ENCODE peak calls at places on chromosomes 2 and 18, in ten cellular contexts. S, Z, G, H, I, X, D, E, L and F are unnamed samples.

GRCh38 chr2:42809131-42809875 is 16.9 kb upstream of the HAAO start:
- DNase-seq in S (no peak), Z (no peak), G (peak), H (no peak), I (peak), X (peak), D (no peak), E (no peak), L (no peak), F (no peak)

GRCh38 chr2:202965810-202966454 is 48.7 kb upstream of the NBEAL1 start:
- DNase-seq in S (peak), Z (peak), G (peak), H (no peak), I (peak), X (peak), D (no peak), E (peak), L (no peak), F (peak)

GRCh38 chr2:187593697-187594096 is 39.5 kb upstream of the TFPI start:
- DNase-seq in S (no peak), Z (no peak), G (no peak), H (no peak), I (peak), X (peak), D (no peak), E (no peak), L (no peak), F (no peak)

GRCh38 chr18:54923339-54923956 is 35.8 kb downstream of the CCDC68 start:
- DNase-seq in S (no peak), Z (no peak), G (no peak), H (no peak), I (peak), X (peak), D (no peak), E (no peak), L (no peak), F (no peak)

GRCh38 chr2:217031445-217031844 is 171.6 kb upstream of the TNP1 start:
- DNase-seq in S (no peak), Z (no peak), G (no peak), H (no peak), I (no peak), X (no peak), D (no peak), E (no peak), L (no peak), F (no peak)

GRCh38 chr2:157190151-157190550 is 67.4 kb upstream of the GALNT5 start:
- DNase-seq in S (peak), Z (no peak), G (peak), H (no peak), I (peak), X (peak), D (no peak), E (no peak), L (no peak), F (no peak)

GRCh38 chr2:174931724-174932123 is 73.5 kb downstream of the CHN1 start:
- DNase-seq in S (peak), Z (no peak), G (no peak), H (no peak), I (peak), X (peak), D (no peak), E (no peak), L (no peak), F (no peak)

GRCh38 chr2:217248312-217248935 is 388.6 kb upstream of the TNP1 start:
- DNase-seq in S (peak), Z (peak), G (no peak), H (peak), I (no peak), X (peak), D (no peak), E (no peak), L (peak), F (peak)

GRCh38 chr2:149161481-149162225 is 123.2 kb downstream of the LYPD6B start:
- DNase-seq in S (no peak), Z (peak), G (no peak), H (no peak), I (no peak), X (no peak), D (no peak), E (no peak), L (no peak), F (no peak)

GRCh38 chr18:48052291-48052840 is 121.9 kb upstream of the SMAD2 start:
- DNase-seq in S (no peak), Z (no peak), G (no peak), H (no peak), I (no peak), X (no peak), D (no peak), E (no peak), L (no peak), F (no peak)

GRCh38 chr2:2324565-2325101 is 6.4 kb downstream of the MYT1L start:
- DNase-seq in S (no peak), Z (no peak), G (no peak), H (no peak), I (no peak), X (no peak), D (no peak), E (no peak), L (peak), F (no peak)

GRCh38 chr18:72155327-72155726 is 388.8 kb downstream of the CBLN2 start:
- DNase-seq in S (peak), Z (no peak), G (no peak), H (no peak), I (no peak), X (peak), D (no peak), E (no peak), L (no peak), F (no peak)

GRCh38 chr2:58930541-58930940 is 689.4 kb upstream of the FANCL start:
- DNase-seq in S (no peak), Z (no peak), G (no peak), H (no peak), I (no peak), X (peak), D (no peak), E (no peak), L (no peak), F (no peak)

GRCh38 chr2:237475704-237476107 is 11.3 kb upstream of the MLPH start:
- DNase-seq in S (peak), Z (peak), G (peak), H (peak), I (peak), X (peak), D (no peak), E (peak), L (no peak), F (no peak)

GRCh38 chr2:100518801-100519200 is 44.0 kb upstream of the PDCL3 start:
- DNase-seq in S (no peak), Z (no peak), G (no peak), H (no peak), I (no peak), X (peak), D (no peak), E (no peak), L (no peak), F (no peak)

GRCh38 chr18:63290456-63291200 is 28.9 kb downstream of the BCL2 start:
- DNase-seq in S (no peak), Z (no peak), G (no peak), H (no peak), I (no peak), X (no peak), D (no peak), E (peak), L (no peak), F (no peak)

GRCh38 chr2:209425082-209426071 is 1.5 kb downstream of the MAP2 start:
- DNase-seq in S (peak), Z (peak), G (peak), H (no peak), I (peak), X (peak), D (peak), E (peak), L (peak), F (peak)

GRCh38 chr2:235583144-235583543 is 89.3 kb downstream of the AGAP1 start:
- DNase-seq in S (no peak), Z (no peak), G (no peak), H (no peak), I (no peak), X (no peak), D (no peak), E (no peak), L (no peak), F (no peak)

GRCh38 chr18:58793361-58793760 is 71.3 kb upstream of the ZNF532 start:
- DNase-seq in S (peak), Z (no peak), G (no peak), H (no peak), I (peak), X (peak), D (no peak), E (no peak), L (no peak), F (no peak)

GRCh38 chr18:80258640-80259039 is 11.3 kb upstream of the PARD6G start:
- DNase-seq in S (no peak), Z (no peak), G (no peak), H (no peak), I (no peak), X (no peak), D (no peak), E (no peak), L (no peak), F (no peak)

GRCh38 chr2:75808039-75808438 is 97.3 kb upstream of the GCFC2 start:
- DNase-seq in S (no peak), Z (no peak), G (no peak), H (no peak), I (no peak), X (no peak), D (no peak), E (no peak), L (no peak), F (no peak)

GRCh38 chr2:163610817-163611556 is 124.8 kb downstream of the FIGN start:
- DNase-seq in S (no peak), Z (peak), G (no peak), H (no peak), I (no peak), X (no peak), D (peak), E (no peak), L (no peak), F (no peak)

GRCh38 chr18:79479114-79479760 is 83.5 kb downstream of the NFATC1 start:
- DNase-seq in S (no peak), Z (no peak), G (no peak), H (peak), I (no peak), X (no peak), D (no peak), E (no peak), L (no peak), F (no peak)

GRCh38 chr2:95276888-95277245 is 2.6 kb downstream of the PROM2 start:
- DNase-seq in S (no peak), Z (no peak), G (no peak), H (peak), I (no peak), X (no peak), D (no peak), E (no peak), L (no peak), F (no peak)

GRCh38 chr2:95278637-95279225 is 4.5 kb downstream of the PROM2 start:
- DNase-seq in S (no peak), Z (no peak), G (no peak), H (no peak), I (no peak), X (no peak), D (no peak), E (no peak), L (no peak), F (no peak)

GRCh38 chr2:95276244-95276887 is 2.1 kb downstream of the PROM2 start:
- DNase-seq in S (no peak), Z (no peak), G (no peak), H (peak), I (no peak), X (no peak), D (no peak), E (no peak), L (peak), F (no peak)

GRCh38 chr2:95278051-95278471 is 3.8 kb downstream of the PROM2 start:
- DNase-seq in S (peak), Z (peak), G (no peak), H (peak), I (peak), X (peak), D (no peak), E (no peak), L (no peak), F (no peak)

GRCh38 chr2:95277246-95277906 is 3.1 kb downstream of the PROM2 start:
- DNase-seq in S (no peak), Z (no peak), G (no peak), H (peak), I (peak), X (no peak), D (no peak), E (no peak), L (peak), F (no peak)
- TF ChIP-seq CTCF in S (no peak), Z (no peak), G (no peak), H (peak), I (peak), X (no peak), D (no peak), E (no peak), L (no peak), F (no peak)

GRCh38 chr2:133433455-133434451 is 134.5 kb downstream of the NCKAP5 start:
- DNase-seq in S (peak), Z (no peak), G (no peak), H (no peak), I (peak), X (peak), D (no peak), E (no peak), L (no peak), F (no peak)

GRCh38 chr2:133438026-133438425 is 130.2 kb downstream of the NCKAP5 start:
- DNase-seq in S (no peak), Z (no peak), G (no peak), H (no peak), I (no peak), X (no peak), D (no peak), E (no peak), L (no peak), F (no peak)

GRCh38 chr2:133439281-133439920 is 128.9 kb downstream of the NCKAP5 start:
- DNase-seq in S (no peak), Z (no peak), G (no peak), H (no peak), I (no peak), X (no peak), D (no peak), E (no peak), L (no peak), F (no peak)

GRCh38 chr2:133431289-133431688 is 137.0 kb downstream of the NCKAP5 start:
- DNase-seq in S (no peak), Z (no peak), G (no peak), H (no peak), I (peak), X (peak), D (no peak), E (no peak), L (no peak), F (no peak)

DNA sequence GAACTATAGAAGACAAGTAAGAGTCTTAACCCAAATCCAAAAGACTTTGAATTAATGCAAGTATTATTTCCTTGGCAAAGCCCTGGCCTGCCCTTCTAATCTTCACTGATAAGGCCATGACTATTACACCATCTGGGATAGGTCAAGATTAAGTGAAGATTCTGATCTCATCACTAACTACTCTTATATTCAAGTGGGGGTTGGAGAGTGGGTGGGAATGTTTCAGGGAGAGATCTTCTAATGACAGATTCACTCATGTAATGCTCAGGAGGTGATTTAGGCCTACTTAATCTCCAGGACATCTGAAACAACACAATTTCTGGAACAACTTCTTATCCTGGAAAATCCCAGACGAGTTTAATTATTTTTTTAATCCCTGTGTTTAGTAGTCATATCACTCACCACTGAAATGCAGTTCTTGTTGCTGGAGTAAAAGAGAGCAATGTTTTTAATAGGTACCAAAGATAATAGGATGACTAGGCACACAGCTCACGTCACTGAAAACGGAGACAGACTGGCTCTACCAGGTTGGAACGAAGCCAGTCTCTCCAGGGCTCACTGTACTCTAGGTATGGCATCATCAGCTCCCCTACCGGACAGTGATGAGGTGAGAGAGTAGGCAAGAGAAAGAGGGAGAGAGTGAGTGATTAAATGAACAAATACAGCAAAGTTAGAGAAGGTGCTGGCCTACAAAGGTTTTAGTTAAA is 133.1 kb downstream of the NCKAP5 start:
- DNase-seq in S (peak), Z (no peak), G (no peak), H (no peak), I (peak), X (peak), D (no peak), E (no peak), L (no peak), F (no peak)
- TF ChIP-seq CTCF in S (no peak), Z (no peak), G (no peak), H (no peak), I (no peak), X (peak), D (no peak), E (no peak), L (no peak), F (no peak)

DNA sequence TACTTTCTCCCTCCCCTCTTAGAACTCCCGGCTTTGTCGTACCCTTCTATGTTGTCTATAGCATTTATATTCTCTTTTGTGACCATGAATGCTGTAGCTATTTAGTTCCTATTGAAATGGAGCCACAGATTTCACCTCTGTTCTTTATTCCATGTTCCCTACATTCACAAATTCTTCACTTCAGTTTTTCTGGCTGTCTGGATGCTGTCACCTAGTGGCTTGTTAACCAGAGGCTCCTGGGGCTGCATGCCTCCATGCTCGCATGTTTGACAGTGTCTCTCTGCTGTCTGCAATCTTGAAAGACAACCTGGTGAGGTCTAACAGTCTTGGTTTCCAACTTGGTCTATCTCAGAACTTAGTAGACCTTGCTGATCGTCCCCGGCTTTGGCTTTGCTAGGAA is 48.2 kb downstream of the CFAP221 start:
- DNase-seq in S (no peak), Z (no peak), G (no peak), H (no peak), I (no peak), X (no peak), D (no peak), E (no peak), L (no peak), F (no peak)
- TF ChIP-seq CTCF in S (no peak), Z (no peak), G (no peak), H (no peak), I (no peak), X (no peak), D (no peak), E (no peak), L (no peak), F (no peak)

GRCh38 chr2:195863564-195863963 is 205.1 kb downstream of the DNAH7 start:
- DNase-seq in S (no peak), Z (peak), G (no peak), H (no peak), I (no peak), X (no peak), D (no peak), E (no peak), L (no peak), F (no peak)

GRCh38 chr2:195863121-195863520 is 205.5 kb downstream of the DNAH7 start:
- DNase-seq in S (no peak), Z (no peak), G (no peak), H (no peak), I (no peak), X (no peak), D (no peak), E (no peak), L (no peak), F (no peak)

GRCh38 chr2:195859513-195859912 is 202.5 kb downstream of the SLC39A10 start:
- DNase-seq in S (no peak), Z (no peak), G (no peak), H (no peak), I (no peak), X (no peak), D (no peak), E (no peak), L (no peak), F (no peak)

GRCh38 chr2:195864316-195864715 is 204.3 kb downstream of the DNAH7 start:
- DNase-seq in S (no peak), Z (no peak), G (no peak), H (no peak), I (no peak), X (no peak), D (no peak), E (no peak), L (no peak), F (no peak)

DNA sequence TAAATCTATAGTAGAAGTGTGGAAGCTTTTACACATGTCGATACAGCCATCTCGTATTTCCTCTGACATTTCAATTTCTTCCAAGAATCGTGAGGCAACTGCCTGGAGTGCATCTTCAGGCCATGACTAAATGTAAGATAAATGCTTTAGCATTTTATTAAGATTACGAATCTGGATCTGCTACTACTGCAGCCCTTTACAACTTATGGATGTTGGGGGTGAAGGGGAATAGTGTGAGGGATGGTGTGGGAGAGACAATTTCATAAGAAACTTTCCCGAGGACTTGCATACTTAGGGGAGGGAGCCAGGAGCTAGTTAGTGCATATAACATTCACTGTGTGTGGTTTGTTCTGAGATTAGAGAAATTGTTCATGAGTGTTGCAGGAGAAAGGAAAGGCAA is 204.8 kb downstream of the SLC39A10 start:
- DNase-seq in S (peak), Z (no peak), G (no peak), H (no peak), I (peak), X (no peak), D (no peak), E (no peak), L (no peak), F (no peak)
- TF ChIP-seq CTCF in S (no peak), Z (no peak), G (no peak), H (no peak), I (no peak), X (no peak), D (no peak), E (no peak), L (no peak), F (no peak)

DNA sequence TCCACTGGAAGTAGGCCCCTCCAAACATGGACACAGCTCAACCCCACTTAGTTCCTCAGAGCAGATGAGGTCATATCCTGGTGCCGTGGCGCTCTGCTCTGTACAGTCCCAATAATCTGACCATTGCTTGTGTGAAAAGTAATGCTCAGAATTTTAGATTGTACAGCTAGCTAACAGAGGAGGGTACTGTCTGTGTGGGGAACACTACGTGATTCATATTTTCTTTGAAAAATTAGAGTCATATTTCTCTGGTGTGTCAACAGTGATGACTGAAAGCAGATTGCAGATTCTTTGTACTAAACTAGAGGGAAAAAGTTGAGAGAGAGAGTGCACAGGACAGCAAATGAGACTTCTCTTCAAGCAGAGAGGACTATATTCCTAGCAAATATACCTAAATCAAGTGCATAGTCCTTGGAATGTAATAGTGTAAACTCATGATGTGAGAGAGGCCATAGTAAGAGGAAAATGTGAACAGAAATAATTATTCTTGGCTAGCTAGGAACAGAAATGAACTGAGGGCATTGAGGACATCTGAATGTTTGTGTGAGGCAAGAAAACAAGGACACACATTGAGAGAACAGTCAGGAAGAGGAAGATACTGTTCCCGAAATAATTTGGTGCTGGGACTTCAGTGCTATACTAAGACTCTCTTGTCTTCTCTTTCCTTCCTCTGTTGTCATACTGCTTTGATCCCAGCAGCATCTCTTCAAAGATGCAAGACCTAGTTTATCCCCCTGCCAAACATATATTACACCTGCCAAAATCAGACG is 157.0 kb upstream of the RND3 start:
- DNase-seq in S (peak), Z (no peak), G (no peak), H (no peak), I (peak), X (peak), D (no peak), E (no peak), L (no peak), F (no peak)
- TF ChIP-seq CTCF in S (no peak), Z (no peak), G (no peak), H (no peak), I (no peak), X (no peak), D (no peak), E (no peak), L (no peak), F (no peak)

GRCh38 chr2:15797231-15797945 is 143.0 kb upstream of the MYCN start:
- DNase-seq in S (no peak), Z (peak), G (no peak), H (no peak), I (no peak), X (no peak), D (no peak), E (peak), L (no peak), F (no peak)
- TF ChIP-seq CTCF in S (no peak), Z (peak), G (no peak), H (no peak), I (no peak), X (no peak), D (no peak), E (no peak), L (no peak), F (peak)